ENCODE peak calls at places on chromosomes 1 and 21, in six cellular contexts. One of them, this sample, is unnamed.

GRCh38 chr1:204079608-204079999 is 6.7 kb downstream of the SOX13 start:
- DNase-seq in left ventricle myocardium inferior: no peak
- DNase-seq in thoracic aorta: no peak
- DNase-seq in cardiac muscle cell: no peak
- DNase-seq in esophagus muscularis mucosa: no peak
- DNase-seq in Peyer's patch: no peak
- DNase-seq in this sample: no peak

GRCh38 chr1:97451944-97452343 is 468.9 kb downstream of the DPYD start:
- DNase-seq in esophagus muscularis mucosa: no peak
- DNase-seq in Peyer's patch: no peak
- DNase-seq in left ventricle myocardium inferior: no peak
- DNase-seq in cardiac muscle cell: no peak
- DNase-seq in thoracic aorta: no peak
- DNase-seq in this sample: no peak

GRCh38 chr1:82269466-82269865 is 468.7 kb downstream of the ADGRL2 start:
- DNase-seq in left ventricle myocardium inferior: no peak
- DNase-seq in thoracic aorta: no peak
- DNase-seq in Peyer's patch: no peak
- DNase-seq in cardiac muscle cell: no peak
- DNase-seq in esophagus muscularis mucosa: no peak
- DNase-seq in this sample: no peak

GRCh38 chr21:16454371-16454770 is 724.6 kb downstream of the USP25 start:
- DNase-seq in left ventricle myocardium inferior: no peak
- DNase-seq in cardiac muscle cell: no peak
- DNase-seq in esophagus muscularis mucosa: no peak
- DNase-seq in thoracic aorta: no peak
- DNase-seq in Peyer's patch: no peak
- DNase-seq in this sample: no peak

GRCh38 chr1:165069829-165070228 is 286.7 kb downstream of the LMX1A start:
- DNase-seq in cardiac muscle cell: no peak
- DNase-seq in thoracic aorta: no peak
- DNase-seq in esophagus muscularis mucosa: no peak
- DNase-seq in Peyer's patch: no peak
- DNase-seq in left ventricle myocardium inferior: no peak
- DNase-seq in this sample: no peak

GRCh38 chr1:77037990-77038389 is 170.7 kb downstream of the ST6GALNAC5 start:
- DNase-seq in cardiac muscle cell: no peak
- DNase-seq in thoracic aorta: no peak
- DNase-seq in Peyer's patch: no peak
- DNase-seq in esophagus muscularis mucosa: no peak
- DNase-seq in left ventricle myocardium inferior: no peak
- DNase-seq in this sample: no peak

GRCh38 chr1:236774926-236775325 is 20.2 kb upstream of the MTR start:
- DNase-seq in cardiac muscle cell: peak; percentile 38
- DNase-seq in Peyer's patch: no peak
- DNase-seq in esophagus muscularis mucosa: no peak
- DNase-seq in thoracic aorta: no peak
- DNase-seq in left ventricle myocardium inferior: no peak
- DNase-seq in this sample: no peak

GRCh38 chr1:94859157-94859556 is 39.0 kb downstream of the SLC44A3 start:
- DNase-seq in cardiac muscle cell: no peak
- DNase-seq in esophagus muscularis mucosa: no peak
- DNase-seq in left ventricle myocardium inferior: no peak
- DNase-seq in thoracic aorta: no peak
- DNase-seq in Peyer's patch: no peak
- DNase-seq in this sample: no peak

GRCh38 chr1:95041491-95042165 is 31.1 kb downstream of the ALG14 start:
- DNase-seq in Peyer's patch: no peak
- DNase-seq in cardiac muscle cell: peak; percentile 71
- DNase-seq in thoracic aorta: no peak
- DNase-seq in esophagus muscularis mucosa: no peak
- DNase-seq in left ventricle myocardium inferior: peak; percentile 17
- DNase-seq in this sample: no peak

GRCh38 chr1:242043165-242043564 is 44.3 kb upstream of the MAP1LC3C start:
- DNase-seq in left ventricle myocardium inferior: no peak
- DNase-seq in cardiac muscle cell: no peak
- DNase-seq in Peyer's patch: no peak
- DNase-seq in esophagus muscularis mucosa: peak; percentile 57
- DNase-seq in thoracic aorta: no peak
- DNase-seq in this sample: no peak

GRCh38 chr1:56377407-56377806 is 202.0 kb downstream of the PLPP3 start:
- DNase-seq in Peyer's patch: no peak
- DNase-seq in left ventricle myocardium inferior: no peak
- DNase-seq in thoracic aorta: no peak
- DNase-seq in cardiac muscle cell: no peak
- DNase-seq in esophagus muscularis mucosa: no peak
- DNase-seq in this sample: no peak

GRCh38 chr1:86523670-86524354 is 23.1 kb upstream of the CLCA4 start:
- DNase-seq in cardiac muscle cell: no peak
- DNase-seq in Peyer's patch: no peak
- DNase-seq in thoracic aorta: no peak
- DNase-seq in esophagus muscularis mucosa: no peak
- DNase-seq in left ventricle myocardium inferior: no peak
- DNase-seq in this sample: no peak

GRCh38 chr1:53210352-53210751 is 10.1 kb downstream of the CZIB start:
- DNase-seq in Peyer's patch: no peak
- DNase-seq in left ventricle myocardium inferior: no peak
- DNase-seq in cardiac muscle cell: no peak
- DNase-seq in esophagus muscularis mucosa: no peak
- DNase-seq in thoracic aorta: no peak
- DNase-seq in this sample: no peak

GRCh38 chr1:157734328-157734727 is 33.8 kb upstream of the FCRL3 start:
- DNase-seq in cardiac muscle cell: peak; percentile 32
- DNase-seq in left ventricle myocardium inferior: no peak
- DNase-seq in esophagus muscularis mucosa: no peak
- DNase-seq in thoracic aorta: no peak
- DNase-seq in Peyer's patch: no peak
- DNase-seq in this sample: no peak

GRCh38 chr1:220906561-220907334 is 27.5 kb downstream of the HLX start:
- DNase-seq in esophagus muscularis mucosa: no peak
- DNase-seq in cardiac muscle cell: no peak
- DNase-seq in thoracic aorta: no peak
- DNase-seq in Peyer's patch: no peak
- DNase-seq in left ventricle myocardium inferior: no peak
- DNase-seq in this sample: no peak

GRCh38 chr21:46180778-46181391 is 3.4 kb downstream of the SPATC1L start:
- DNase-seq in cardiac muscle cell: no peak
- DNase-seq in thoracic aorta: no peak
- DNase-seq in Peyer's patch: peak; percentile 10
- DNase-seq in left ventricle myocardium inferior: no peak
- DNase-seq in esophagus muscularis mucosa: peak; percentile 64
- DNase-seq in this sample: no peak

GRCh38 chr21:34707876-34708325 is 39.1 kb downstream of the CLIC6 start:
- DNase-seq in Peyer's patch: no peak
- DNase-seq in cardiac muscle cell: no peak
- DNase-seq in esophagus muscularis mucosa: no peak
- DNase-seq in thoracic aorta: no peak
- DNase-seq in left ventricle myocardium inferior: no peak
- DNase-seq in this sample: no peak

GRCh38 chr1:39576016-39576657 is 453 bp downstream of the PABPC4 start:
- DNase-seq in cardiac muscle cell: peak; percentile 58
- DNase-seq in Peyer's patch: peak; percentile 19
- DNase-seq in thoracic aorta: no peak
- DNase-seq in esophagus muscularis mucosa: no peak
- DNase-seq in left ventricle myocardium inferior: peak; percentile 22
- DNase-seq in this sample: peak; percentile 57

GRCh38 chr1:2330511-2331199 is 60.7 kb downstream of the MORN1 start:
- DNase-seq in thoracic aorta: no peak
- DNase-seq in left ventricle myocardium inferior: no peak
- DNase-seq in cardiac muscle cell: no peak
- DNase-seq in Peyer's patch: no peak
- DNase-seq in esophagus muscularis mucosa: no peak
- DNase-seq in this sample: peak; percentile 82

DNA sequence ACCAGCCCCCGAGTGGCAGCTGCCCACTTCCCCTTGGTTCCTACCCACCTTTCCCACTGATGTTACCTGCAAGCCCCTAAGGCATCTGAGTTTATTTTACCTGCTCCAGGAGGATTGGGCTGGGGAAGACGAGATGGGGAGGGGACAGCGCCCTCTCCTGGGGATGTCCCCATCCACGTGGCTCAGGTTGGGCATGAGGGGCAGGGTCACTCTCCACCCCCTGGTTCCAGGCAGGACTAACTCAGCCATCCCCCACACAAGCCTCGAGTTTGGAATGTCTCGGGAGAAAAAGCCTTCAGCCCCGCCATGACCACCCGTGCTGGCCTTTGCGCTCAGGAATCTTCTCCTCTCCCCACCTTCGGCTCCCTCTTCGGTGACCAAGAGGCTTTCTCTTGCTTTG is 90.0 kb downstream of the ARHGEF10L start:
- DNase-seq in Peyer's patch: no peak
- DNase-seq in thoracic aorta: no peak
- DNase-seq in left ventricle myocardium inferior: no peak
- DNase-seq in esophagus muscularis mucosa: no peak
- DNase-seq in cardiac muscle cell: no peak
- DNase-seq in this sample: no peak
- TF ChIP-seq CTCF in Peyer's patch: peak; percentile 23
- TF ChIP-seq CTCF in thoracic aorta: no peak
- TF ChIP-seq CTCF in left ventricle myocardium inferior: peak; percentile 23
- TF ChIP-seq CTCF in esophagus muscularis mucosa: peak; percentile 28
- TF ChIP-seq CTCF in cardiac muscle cell: peak; percentile 8
- TF ChIP-seq CTCF in this sample: peak; percentile 15

GRCh38 chr21:44337941-44338895 is 972 bp downstream of the CFAP410 start:
- DNase-seq in left ventricle myocardium inferior: peak; percentile 61
- DNase-seq in thoracic aorta: peak; percentile 50
- DNase-seq in cardiac muscle cell: peak; percentile 76
- DNase-seq in Peyer's patch: peak; percentile 33
- DNase-seq in esophagus muscularis mucosa: no peak
- DNase-seq in this sample: peak; percentile 84
- H3K4me1 ChIP-seq in left ventricle myocardium inferior: peaks cover 22% of the 10 kb centered on the region
- H3K4me1 ChIP-seq in thoracic aorta: peaks cover 7% of the 10 kb centered on the region
- H3K4me1 ChIP-seq in cardiac muscle cell: peaks cover 4% of the 10 kb centered on the region
- H3K4me1 ChIP-seq in Peyer's patch: no peaks in the 10 kb centered on the region
- H3K4me1 ChIP-seq in esophagus muscularis mucosa: peaks cover 25% of the 10 kb centered on the region
- H3K4me1 ChIP-seq in this sample: peaks cover 14% of the 10 kb centered on the region

GRCh38 chr1:239478069-239478468 is 91.7 kb downstream of the CHRM3 start:
- DNase-seq in left ventricle myocardium inferior: no peak
- DNase-seq in Peyer's patch: no peak
- DNase-seq in esophagus muscularis mucosa: no peak
- DNase-seq in thoracic aorta: no peak
- DNase-seq in cardiac muscle cell: no peak
- DNase-seq in this sample: no peak
- H3K4me3 ChIP-seq in left ventricle myocardium inferior: no peak overlapping the region
- H3K4me3 ChIP-seq in Peyer's patch: no peak overlapping the region
- H3K4me3 ChIP-seq in esophagus muscularis mucosa: no peak overlapping the region
- H3K4me3 ChIP-seq in thoracic aorta: no peak overlapping the region
- H3K4me3 ChIP-seq in cardiac muscle cell: no peak overlapping the region
- H3K4me3 ChIP-seq in this sample: no peak overlapping the region

GRCh38 chr1:209491496-209491895 is 92.0 kb upstream of the CAMK1G start:
- DNase-seq in thoracic aorta: no peak
- DNase-seq in esophagus muscularis mucosa: no peak
- DNase-seq in left ventricle myocardium inferior: no peak
- DNase-seq in Peyer's patch: no peak
- DNase-seq in cardiac muscle cell: no peak
- DNase-seq in this sample: no peak

GRCh38 chr1:209491897-209492296 is 91.6 kb upstream of the CAMK1G start:
- DNase-seq in cardiac muscle cell: no peak
- DNase-seq in esophagus muscularis mucosa: no peak
- DNase-seq in thoracic aorta: no peak
- DNase-seq in Peyer's patch: no peak
- DNase-seq in left ventricle myocardium inferior: no peak
- DNase-seq in this sample: no peak

GRCh38 chr1:209491031-209491430 is 92.5 kb upstream of the CAMK1G start:
- DNase-seq in esophagus muscularis mucosa: no peak
- DNase-seq in left ventricle myocardium inferior: no peak
- DNase-seq in cardiac muscle cell: no peak
- DNase-seq in thoracic aorta: no peak
- DNase-seq in Peyer's patch: no peak
- DNase-seq in this sample: no peak

GRCh38 chr1:209486861-209487260 is 96.7 kb upstream of the CAMK1G start:
- DNase-seq in Peyer's patch: no peak
- DNase-seq in left ventricle myocardium inferior: no peak
- DNase-seq in cardiac muscle cell: no peak
- DNase-seq in thoracic aorta: no peak
- DNase-seq in esophagus muscularis mucosa: no peak
- DNase-seq in this sample: no peak

DNA sequence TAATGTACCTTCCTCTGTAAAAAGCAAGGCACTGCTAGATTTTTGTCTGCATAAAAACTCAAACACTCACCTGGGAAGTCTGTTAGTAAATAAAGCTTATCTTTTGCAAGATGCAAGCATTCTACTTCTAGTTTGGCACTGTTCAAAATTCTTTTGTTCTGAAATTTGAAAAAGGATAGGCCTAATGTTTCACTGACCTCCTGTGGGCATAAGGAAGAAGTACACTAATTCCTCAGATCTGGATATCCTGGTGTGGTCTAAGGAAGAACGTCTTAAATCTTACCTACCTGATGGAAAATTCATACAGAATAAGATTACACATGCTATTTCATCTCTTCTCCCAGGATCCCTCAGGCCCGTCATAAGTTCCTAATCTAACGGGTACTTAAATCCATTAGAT is 93.5 kb upstream of the CAMK1G start:
- DNase-seq in cardiac muscle cell: peak; percentile 26
- DNase-seq in Peyer's patch: no peak
- DNase-seq in thoracic aorta: no peak
- DNase-seq in left ventricle myocardium inferior: no peak
- DNase-seq in esophagus muscularis mucosa: no peak
- DNase-seq in this sample: no peak
- TF ChIP-seq CTCF in cardiac muscle cell: peak; percentile 47
- TF ChIP-seq CTCF in Peyer's patch: no peak
- TF ChIP-seq CTCF in thoracic aorta: no peak
- TF ChIP-seq CTCF in left ventricle myocardium inferior: no peak
- TF ChIP-seq CTCF in esophagus muscularis mucosa: no peak
- TF ChIP-seq CTCF in this sample: no peak